ENCODE peak calls at places on chromosomes 2 and 18, in seven cellular contexts. X, E, V, I, Y, A and C are unnamed samples. For H3K4me1, the result is how much of the 10 kb centered on the place peaks cover.

GRCh38 chr2:176923205-176923604 is 289.4 kb upstream of the HNRNPA3 start:
- DNase-seq in X (no peak), E (no peak), V (no peak), I (no peak), Y (no peak), A (no peak), C (no peak)

GRCh38 chr2:178234648-178235047 is 40.3 kb downstream of the OSBPL6 start:
- DNase-seq in X (no peak), E (no peak), V (no peak), I (no peak), Y (no peak), A (no peak), C (no peak)

GRCh38 chr2:153858250-153858649 is 13.5 kb upstream of the GALNT13 start:
- DNase-seq in X (no peak), E (no peak), V (no peak), I (no peak), Y (no peak), A (no peak), C (no peak)

GRCh38 chr2:219126555-219126954 is 34.1 kb downstream of the NHEJ1 start:
- DNase-seq in X (no peak), E (no peak), V (peak), I (no peak), Y (no peak), A (no peak), C (no peak)

GRCh38 chr2:65668744-65669143 is 236.3 kb upstream of the SPRED2 start:
- DNase-seq in X (no peak), E (no peak), V (no peak), I (no peak), Y (no peak), A (no peak), C (no peak)

GRCh38 chr2:151299940-151300539 is 10.6 kb upstream of the NMI start:
- DNase-seq in X (no peak), E (no peak), V (no peak), I (no peak), Y (no peak), A (no peak), C (no peak)

GRCh38 chr2:32064713-32065112 is 1.4 kb downstream of the SPAST start:
- DNase-seq in X (no peak), E (no peak), V (no peak), I (no peak), Y (no peak), A (no peak), C (no peak)

GRCh38 chr2:31270136-31270535 is 36.2 kb downstream of the EHD3 start:
- DNase-seq in X (no peak), E (no peak), V (no peak), I (no peak), Y (no peak), A (no peak), C (no peak)

GRCh38 chr2:190578158-190579057 is 43.9 kb upstream of the NEMP2 start:
- DNase-seq in X (no peak), E (no peak), V (peak), I (no peak), Y (no peak), A (no peak), C (peak)

GRCh38 chr2:26847663-26848335 is at the start of gene DPYSL5:
- DNase-seq in X (no peak), E (no peak), V (no peak), I (no peak), Y (no peak), A (no peak), C (peak)

DNA sequence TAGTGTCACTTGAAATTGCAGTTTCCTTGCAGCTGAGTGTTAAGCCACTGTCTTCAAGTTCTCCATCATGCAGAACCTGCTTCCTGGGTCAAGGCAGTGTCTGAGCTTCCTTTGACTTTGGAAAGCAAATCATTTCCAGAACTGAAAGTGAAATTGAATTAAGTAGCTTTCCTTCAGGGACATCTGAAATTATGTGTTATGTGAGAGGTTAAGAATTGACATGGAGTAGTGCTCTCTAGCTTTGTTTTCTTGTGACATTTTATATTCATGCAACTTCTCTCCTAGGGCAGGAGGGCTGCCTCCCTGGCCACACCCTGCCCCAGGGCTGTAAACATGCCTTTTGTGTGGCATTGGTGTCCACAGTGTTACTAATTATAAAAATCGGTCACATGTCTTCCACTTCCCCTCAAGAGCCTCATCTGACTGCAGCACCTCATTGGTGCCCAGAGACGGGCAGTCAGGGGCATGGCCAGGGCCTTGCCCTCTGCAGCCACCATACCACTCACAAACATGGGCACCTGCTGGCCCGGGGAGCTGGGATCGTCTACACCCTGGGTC is 14.4 kb downstream of the RAB12 start:
- DNase-seq in X (no peak), E (no peak), V (no peak), I (peak), Y (no peak), A (no peak), C (no peak)
- TF ChIP-seq POLR2A in X (no peak), E (no peak), V (no peak), I (no peak), Y (no peak), A (no peak), C (no peak)

DNA sequence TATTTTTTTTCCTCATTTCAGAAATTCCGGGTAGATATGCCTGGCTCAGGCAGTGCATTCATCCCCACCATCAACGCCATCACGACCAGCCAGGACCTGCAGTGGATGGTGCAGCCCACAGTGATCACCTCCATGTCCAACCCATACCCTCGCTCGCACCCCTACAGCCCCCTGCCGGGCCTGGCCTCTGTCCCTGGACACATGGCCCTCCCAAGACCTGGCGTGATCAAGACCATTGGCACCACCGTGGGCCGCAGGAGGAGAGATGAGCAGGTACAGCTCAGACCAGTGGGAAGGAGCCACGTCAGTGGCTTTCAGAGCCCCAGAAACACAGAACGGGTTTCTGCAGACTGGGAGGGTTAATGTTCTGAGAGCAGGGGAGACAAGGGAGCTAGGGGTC is 11.4 kb downstream of the FOSL2 start:
- DNase-seq in X (no peak), E (no peak), V (no peak), I (no peak), Y (no peak), A (peak), C (no peak)
- H3K4me1 ChIP-seq in X (under half), E (under half), V (half or more), I (under half), Y (half or more), A (half or more), C (half or more)

GRCh38 chr2:105789745-105790466 is 45.2 kb downstream of the NCK2 start:
- DNase-seq in X (no peak), E (no peak), V (no peak), I (no peak), Y (no peak), A (no peak), C (peak)

GRCh38 chr2:105788670-105789290 is 44.1 kb downstream of the NCK2 start:
- DNase-seq in X (no peak), E (no peak), V (no peak), I (no peak), Y (no peak), A (no peak), C (no peak)

GRCh38 chr2:105791229-105791628 is 46.5 kb downstream of the NCK2 start:
- DNase-seq in X (no peak), E (no peak), V (no peak), I (no peak), Y (no peak), A (no peak), C (no peak)

GRCh38 chr2:105792561-105792960 is 47.8 kb downstream of the NCK2 start:
- DNase-seq in X (no peak), E (no peak), V (no peak), I (no peak), Y (no peak), A (no peak), C (no peak)

DNA sequence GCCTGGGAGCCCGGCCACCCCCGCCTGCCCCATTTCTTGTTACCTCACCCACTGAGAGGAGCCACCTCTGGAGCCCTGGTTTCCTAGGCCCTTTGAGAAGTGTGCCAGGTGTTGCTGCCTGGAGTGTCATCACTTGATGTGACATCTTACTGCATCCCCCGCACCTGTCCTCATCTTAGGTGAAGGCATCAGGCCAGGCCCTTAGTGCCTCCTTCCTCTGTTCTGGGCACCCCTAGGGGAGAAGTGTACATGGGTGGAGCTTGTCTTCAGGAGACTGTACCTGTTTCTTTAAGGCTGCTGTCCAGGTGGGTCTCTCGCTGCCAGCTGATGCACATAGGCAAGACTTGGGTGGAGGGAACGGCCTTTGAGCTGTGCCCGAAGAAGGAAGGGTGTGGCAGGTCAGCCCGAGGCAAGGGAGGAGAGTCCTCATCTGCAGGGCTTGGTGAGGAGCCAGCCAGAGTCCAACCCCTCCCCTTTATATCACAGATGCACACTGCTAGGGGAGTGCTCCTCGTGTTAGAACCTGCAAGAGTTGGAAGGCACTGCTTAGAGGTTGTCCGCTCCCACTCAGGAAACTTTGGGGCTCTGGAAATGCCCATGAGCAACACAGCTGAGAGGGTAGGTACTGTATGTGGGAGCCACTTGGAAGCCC is 45.9 kb downstream of the NCK2 start:
- DNase-seq in X (no peak), E (no peak), V (no peak), I (no peak), Y (no peak), A (no peak), C (no peak)
- TF ChIP-seq POLR2A in X (no peak), E (no peak), V (no peak), I (no peak), Y (no peak), A (no peak), C (no peak)

DNA sequence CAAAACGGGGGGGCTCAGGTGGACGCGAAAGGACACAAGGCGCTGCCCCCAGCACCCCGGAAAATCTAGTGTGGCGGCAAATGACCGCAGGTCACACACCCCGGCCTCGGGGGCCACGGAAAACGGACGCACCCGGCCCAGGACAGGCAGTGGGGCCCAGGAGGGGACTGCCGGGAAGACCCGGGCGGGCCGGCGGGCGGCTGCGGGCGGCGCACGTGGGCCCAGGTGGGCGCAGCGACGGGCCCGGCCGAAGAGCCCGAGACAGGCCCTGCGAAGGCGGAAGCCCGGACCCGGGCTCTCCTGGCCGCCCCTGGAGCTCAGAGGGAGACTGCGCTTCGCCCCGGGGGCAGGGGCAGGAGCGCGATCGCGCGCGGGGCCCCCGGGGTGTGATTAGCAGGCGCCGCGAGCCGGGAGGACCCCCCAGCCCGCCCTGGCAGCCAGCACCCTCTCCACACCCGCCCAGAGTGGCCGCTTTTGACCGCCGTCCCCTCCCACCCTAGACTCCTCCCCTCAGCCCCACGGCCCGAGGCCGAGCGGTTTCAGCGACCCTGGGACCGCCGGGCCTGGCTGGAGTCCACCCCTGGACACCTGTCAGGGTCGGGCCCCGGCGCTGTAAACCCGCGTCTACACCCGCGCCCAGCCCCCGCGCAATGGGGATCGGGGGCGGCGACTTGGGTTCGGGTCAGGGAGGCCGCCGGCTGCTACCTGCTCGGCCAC is 773 bp downstream of the MBP start:
- DNase-seq in X (peak), E (peak), V (peak), I (peak), Y (peak), A (peak), C (no peak)
- H3K4me1 ChIP-seq in X (under half), E (under half), V (half or more), I (under half), Y (under half), A (half or more), C (under half)

GRCh38 chr2:74441111-74441689 is 537 bp downstream of the RTKN start:
- DNase-seq in X (no peak), E (no peak), V (no peak), I (peak), Y (no peak), A (no peak), C (no peak)

GRCh38 chr2:74441690-74442482 is at the start of gene RTKN:
- DNase-seq in X (peak), E (peak), V (peak), I (peak), Y (peak), A (peak), C (no peak)

GRCh38 chr2:74439373-74440004 is 2.2 kb downstream of the RTKN start:
- DNase-seq in X (no peak), E (peak), V (no peak), I (peak), Y (no peak), A (no peak), C (no peak)

GRCh38 chr2:74440005-74440377 is 1.7 kb downstream of the RTKN start:
- DNase-seq in X (peak), E (peak), V (no peak), I (peak), Y (peak), A (peak), C (peak)

DNA sequence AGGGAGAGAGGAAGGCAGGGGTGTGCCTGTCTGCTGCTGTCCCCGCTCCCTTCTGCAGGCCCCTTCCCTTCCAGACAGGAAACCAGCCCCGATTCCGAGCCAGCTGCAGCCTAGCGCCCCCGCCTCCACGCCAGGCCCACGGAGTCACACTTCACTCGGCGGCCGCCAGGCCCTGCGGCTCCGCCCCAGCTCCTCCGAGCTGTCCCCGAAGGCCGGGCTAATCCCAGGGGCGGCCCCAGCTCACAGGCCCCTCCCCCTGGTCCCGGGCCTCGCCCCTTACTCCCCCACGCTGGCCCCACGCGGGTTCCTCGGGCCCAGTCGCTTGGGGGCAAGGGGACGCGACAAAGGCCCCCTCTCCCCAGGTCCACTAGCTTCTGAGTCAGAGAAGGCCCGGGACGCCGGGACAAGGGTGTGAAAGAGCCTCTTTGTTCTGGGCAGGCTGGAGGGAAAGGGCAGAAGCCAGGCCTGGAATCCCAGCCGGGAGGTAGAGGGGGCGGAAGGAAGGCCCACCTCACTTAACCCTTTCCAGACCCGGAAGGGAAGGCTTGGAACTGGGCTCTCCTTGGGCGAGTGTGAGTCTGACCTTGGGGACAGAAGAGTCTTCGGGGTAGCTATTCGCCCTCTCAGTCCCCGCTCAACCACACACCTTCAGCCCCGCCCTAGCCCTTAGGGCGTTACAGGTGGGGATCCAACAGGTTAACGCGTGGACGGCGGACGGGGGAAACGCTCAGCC is 1.2 kb downstream of the RTKN start:
- DNase-seq in X (peak), E (peak), V (peak), I (peak), Y (peak), A (peak), C (peak)
- TF ChIP-seq POLR2A in X (peak), E (peak), V (no peak), I (no peak), Y (peak), A (peak), C (peak)

GRCh38 chr2:71492112-71492511 is 38.8 kb downstream of the DYSF start:
- DNase-seq in X (no peak), E (peak), V (no peak), I (peak), Y (no peak), A (peak), C (no peak)
- H3K4me1 ChIP-seq in X (under half), E (under half), V (under half), I (under half), Y (under half), A (under half), C (under half)

GRCh38 chr2:127422631-127423475 is 4.6 kb downstream of the PROC start:
- DNase-seq in X (peak), E (no peak), V (peak), I (peak), Y (no peak), A (peak), C (peak)
- TF ChIP-seq POLR2A in X (no peak), E (no peak), V (no peak), I (no peak), Y (no peak), A (no peak), C (no peak)